ENCODE peak calls at places on chromosomes 7 and 10, in nine cellular contexts. A, S, F, P, D, W, K, V and Q are unnamed samples.

GRCh38 chr10:5640501-5640900 is 25.9 kb downstream of the ASB13 start:
- DNase-seq in D (no peak), P (no peak), V (no peak), A (no peak), W (no peak), K (no peak), F (no peak), S (no peak), Q (no peak)

GRCh38 chr7:84912993-84913635 is 273.7 kb downstream of the SEMA3D start:
- DNase-seq in P (no peak), S (no peak), W (no peak), D (no peak), K (no peak), V (no peak), A (no peak), F (no peak), Q (no peak)

GRCh38 chr10:79116801-79117723 is 48.3 kb downstream of the ZMIZ1 start:
- DNase-seq in K (no peak), W (no peak), S (no peak), P (peak; percentile 44), A (no peak), V (no peak), D (no peak), F (no peak), Q (no peak)

GRCh38 chr10:116655573-116655972 is 34.8 kb downstream of the PNLIPRP2 start:
- DNase-seq in A (no peak), S (no peak), D (no peak), W (no peak), F (no peak), V (no peak), P (no peak), K (no peak), Q (no peak)

GRCh38 chr7:150403376-150404171 is 24.4 kb downstream of the ZNF775 start:
- DNase-seq in A (no peak), K (no peak), P (no peak), V (no peak), S (no peak), D (no peak), F (no peak), W (no peak), Q (no peak)

GRCh38 chr7:23353172-23353571 is 54.0 kb downstream of the MALSU1 start:
- DNase-seq in A (no peak), V (no peak), D (no peak), W (no peak), K (no peak), F (no peak), S (no peak), P (peak; percentile 84), Q (no peak)

GRCh38 chr7:70484255-70484654 is 647.7 kb upstream of the GALNT17 start:
- DNase-seq in D (no peak), A (no peak), K (no peak), F (no peak), P (peak; percentile 25), S (no peak), W (no peak), V (no peak), Q (no peak)

GRCh38 chr7:24024689-24025088 is 259.3 kb upstream of the NPY start:
- DNase-seq in K (no peak), V (no peak), P (no peak), S (no peak), A (no peak), D (no peak), F (no peak), W (no peak), Q (no peak)

GRCh38 chr7:51949726-51950644 is 633.4 kb upstream of the COBL start:
- DNase-seq in P (no peak), V (no peak), W (no peak), D (no peak), K (no peak), A (no peak), F (no peak), S (no peak), Q (no peak)

GRCh38 chr7:148480479-148481146 is 110.0 kb upstream of the C7orf33 start:
- DNase-seq in S (no peak), K (no peak), D (no peak), P (no peak), V (no peak), A (no peak), W (no peak), F (no peak), Q (no peak)

GRCh38 chr10:133018491-133018890 is 69.2 kb upstream of the ADGRA1 start:
- DNase-seq in S (no peak), F (no peak), D (no peak), K (no peak), P (no peak), W (no peak), A (no peak), V (no peak), Q (no peak)

GRCh38 chr10:27072436-27073114 is 27.7 kb downstream of the ANKRD26 start:
- DNase-seq in A (no peak), F (no peak), S (no peak), V (no peak), D (no peak), P (no peak), W (no peak), K (peak; percentile 37), Q (no peak)